ENCODE peak calls at places on chromosomes 3 and 15, in ten cellular contexts. One of them, this sample, is unnamed.
A peak's percentile ranks its signal among the peaks of the same experiment; 100 is the strongest.

GRCh38 chr15:92077353-92078080 is 224.0 kb downstream of the SLCO3A1 start:
- DNase-seq in cardiac muscle cell: peak; percentile 77
- DNase-seq in lower lobe of right lung: peak; percentile 70
- DNase-seq in Peyer's patch: peak; percentile 65
- DNase-seq in fibroblast of lung: peak; percentile 63
- DNase-seq in tibial nerve: peak; percentile 79
- DNase-seq in tibial artery: peak; percentile 72
- DNase-seq in suprapubic skin: no peak
- DNase-seq in mucosa of descending colon: peak; percentile 57
- DNase-seq in bronchial epithelial cell: peak; percentile 56
- DNase-seq in this sample: peak; percentile 77

GRCh38 chr3:30770387-30770786 is 124.1 kb downstream of the GADL1 start:
- DNase-seq in cardiac muscle cell: peak; percentile 82
- DNase-seq in lower lobe of right lung: no peak
- DNase-seq in Peyer's patch: no peak
- DNase-seq in fibroblast of lung: peak; percentile 87
- DNase-seq in tibial nerve: peak; percentile 44
- DNase-seq in tibial artery: peak; percentile 38
- DNase-seq in suprapubic skin: no peak
- DNase-seq in mucosa of descending colon: no peak
- DNase-seq in bronchial epithelial cell: peak; percentile 89
- DNase-seq in this sample: no peak

GRCh38 chr15:31609243-31609642 is 282.6 kb downstream of the KLF13 start:
- DNase-seq in cardiac muscle cell: no peak
- DNase-seq in lower lobe of right lung: no peak
- DNase-seq in Peyer's patch: no peak
- DNase-seq in fibroblast of lung: peak; percentile 61
- DNase-seq in tibial nerve: no peak
- DNase-seq in tibial artery: no peak
- DNase-seq in suprapubic skin: no peak
- DNase-seq in mucosa of descending colon: no peak
- DNase-seq in bronchial epithelial cell: peak; percentile 47
- DNase-seq in this sample: no peak

GRCh38 chr15:35289029-35289617 is 204.0 kb upstream of the NANOGP8 start:
- DNase-seq in cardiac muscle cell: peak; percentile 82
- DNase-seq in lower lobe of right lung: no peak
- DNase-seq in Peyer's patch: no peak
- DNase-seq in fibroblast of lung: peak; percentile 86
- DNase-seq in tibial nerve: no peak
- DNase-seq in tibial artery: no peak
- DNase-seq in suprapubic skin: no peak
- DNase-seq in mucosa of descending colon: no peak
- DNase-seq in bronchial epithelial cell: peak; percentile 64
- DNase-seq in this sample: no peak

GRCh38 chr3:109171479-109171878 is 35.0 kb downstream of the C3orf85 start:
- DNase-seq in cardiac muscle cell: no peak
- DNase-seq in lower lobe of right lung: no peak
- DNase-seq in Peyer's patch: no peak
- DNase-seq in fibroblast of lung: no peak
- DNase-seq in tibial nerve: no peak
- DNase-seq in tibial artery: no peak
- DNase-seq in suprapubic skin: no peak
- DNase-seq in mucosa of descending colon: no peak
- DNase-seq in bronchial epithelial cell: no peak
- DNase-seq in this sample: no peak

GRCh38 chr15:93865610-93866009 is 365.8 kb upstream of the MCTP2 start:
- DNase-seq in cardiac muscle cell: no peak
- DNase-seq in lower lobe of right lung: no peak
- DNase-seq in Peyer's patch: no peak
- DNase-seq in fibroblast of lung: no peak
- DNase-seq in tibial nerve: no peak
- DNase-seq in tibial artery: no peak
- DNase-seq in suprapubic skin: no peak
- DNase-seq in mucosa of descending colon: no peak
- DNase-seq in bronchial epithelial cell: no peak
- DNase-seq in this sample: no peak

GRCh38 chr15:91853968-91854943 is 748 bp downstream of the SLCO3A1 start:
- DNase-seq in cardiac muscle cell: peak; percentile 39
- DNase-seq in lower lobe of right lung: peak; percentile 73
- DNase-seq in Peyer's patch: peak; percentile 58
- DNase-seq in fibroblast of lung: peak; percentile 10
- DNase-seq in tibial nerve: no peak
- DNase-seq in tibial artery: peak; percentile 33
- DNase-seq in suprapubic skin: no peak
- DNase-seq in mucosa of descending colon: peak; percentile 73
- DNase-seq in bronchial epithelial cell: peak; percentile 33
- DNase-seq in this sample: peak; percentile 84

GRCh38 chr15:95024388-95024787 is 793.0 kb downstream of the MCTP2 start:
- DNase-seq in cardiac muscle cell: peak; percentile 58
- DNase-seq in lower lobe of right lung: no peak
- DNase-seq in Peyer's patch: no peak
- DNase-seq in fibroblast of lung: peak; percentile 63
- DNase-seq in tibial nerve: no peak
- DNase-seq in tibial artery: no peak
- DNase-seq in suprapubic skin: no peak
- DNase-seq in mucosa of descending colon: no peak
- DNase-seq in bronchial epithelial cell: peak; percentile 63
- DNase-seq in this sample: no peak

GRCh38 chr3:182226995-182227394 is 515.3 kb downstream of the SOX2 start:
- DNase-seq in cardiac muscle cell: no peak
- DNase-seq in lower lobe of right lung: no peak
- DNase-seq in Peyer's patch: no peak
- DNase-seq in fibroblast of lung: no peak
- DNase-seq in tibial nerve: no peak
- DNase-seq in tibial artery: no peak
- DNase-seq in suprapubic skin: no peak
- DNase-seq in mucosa of descending colon: no peak
- DNase-seq in bronchial epithelial cell: peak; percentile 31
- DNase-seq in this sample: no peak

GRCh38 chr3:195226900-195227447 is 44.0 kb downstream of the XXYLT1 start:
- DNase-seq in cardiac muscle cell: peak; percentile 47
- DNase-seq in lower lobe of right lung: no peak
- DNase-seq in Peyer's patch: peak; percentile 34
- DNase-seq in fibroblast of lung: peak; percentile 31
- DNase-seq in tibial nerve: no peak
- DNase-seq in tibial artery: no peak
- DNase-seq in suprapubic skin: peak; percentile 44
- DNase-seq in mucosa of descending colon: peak; percentile 22
- DNase-seq in bronchial epithelial cell: no peak
- DNase-seq in this sample: peak; percentile 43

GRCh38 chr15:99443768-99444446 is 121.9 kb upstream of the MEF2A start:
- DNase-seq in cardiac muscle cell: no peak
- DNase-seq in lower lobe of right lung: no peak
- DNase-seq in Peyer's patch: peak; percentile 44
- DNase-seq in fibroblast of lung: peak; percentile 11
- DNase-seq in tibial nerve: no peak
- DNase-seq in tibial artery: no peak
- DNase-seq in suprapubic skin: no peak
- DNase-seq in mucosa of descending colon: no peak
- DNase-seq in bronchial epithelial cell: no peak
- DNase-seq in this sample: peak; percentile 42

GRCh38 chr3:48413086-48413485 is 16.8 kb downstream of the PLXNB1 start:
- DNase-seq in cardiac muscle cell: no peak
- DNase-seq in lower lobe of right lung: peak; percentile 23
- DNase-seq in Peyer's patch: peak; percentile 42
- DNase-seq in fibroblast of lung: no peak
- DNase-seq in tibial nerve: no peak
- DNase-seq in tibial artery: peak; percentile 19
- DNase-seq in suprapubic skin: peak; percentile 60
- DNase-seq in mucosa of descending colon: no peak
- DNase-seq in bronchial epithelial cell: peak; percentile 34
- DNase-seq in this sample: no peak

GRCh38 chr3:48412375-48413001 is 17.4 kb downstream of the PLXNB1 start:
- DNase-seq in cardiac muscle cell: no peak
- DNase-seq in lower lobe of right lung: peak; percentile 40
- DNase-seq in Peyer's patch: peak; percentile 39
- DNase-seq in fibroblast of lung: no peak
- DNase-seq in tibial nerve: no peak
- DNase-seq in tibial artery: peak; percentile 19
- DNase-seq in suprapubic skin: peak; percentile 76
- DNase-seq in mucosa of descending colon: no peak
- DNase-seq in bronchial epithelial cell: no peak
- DNase-seq in this sample: peak; percentile 62

GRCh38 chr3:48411041-48411588 is 18.8 kb downstream of the PLXNB1 start:
- DNase-seq in cardiac muscle cell: no peak
- DNase-seq in lower lobe of right lung: peak; percentile 26
- DNase-seq in Peyer's patch: no peak
- DNase-seq in fibroblast of lung: no peak
- DNase-seq in tibial nerve: no peak
- DNase-seq in tibial artery: peak; percentile 10
- DNase-seq in suprapubic skin: peak; percentile 49
- DNase-seq in mucosa of descending colon: no peak
- DNase-seq in bronchial epithelial cell: no peak
- DNase-seq in this sample: no peak

GRCh38 chr3:48410205-48411040 is 19.5 kb downstream of the PLXNB1 start:
- DNase-seq in cardiac muscle cell: no peak
- DNase-seq in lower lobe of right lung: peak; percentile 27
- DNase-seq in Peyer's patch: no peak
- DNase-seq in fibroblast of lung: no peak
- DNase-seq in tibial nerve: no peak
- DNase-seq in tibial artery: peak; percentile 12
- DNase-seq in suprapubic skin: peak; percentile 72
- DNase-seq in mucosa of descending colon: peak; percentile 31
- DNase-seq in bronchial epithelial cell: no peak
- DNase-seq in this sample: peak; percentile 43

GRCh38 chr3:48411606-48412374 is 18.1 kb downstream of the PLXNB1 start:
- DNase-seq in cardiac muscle cell: no peak
- DNase-seq in lower lobe of right lung: peak; percentile 27
- DNase-seq in Peyer's patch: peak; percentile 37
- DNase-seq in fibroblast of lung: no peak
- DNase-seq in tibial nerve: no peak
- DNase-seq in tibial artery: peak; percentile 11
- DNase-seq in suprapubic skin: peak; percentile 64
- DNase-seq in mucosa of descending colon: no peak
- DNase-seq in bronchial epithelial cell: no peak
- DNase-seq in this sample: peak; percentile 44
- H3K36me3 ChIP-seq in cardiac muscle cell: peaks cover 24% of the 10 kb centered on the region
- H3K36me3 ChIP-seq in lower lobe of right lung: peaks cover 99% of the 10 kb centered on the region
- H3K36me3 ChIP-seq in Peyer's patch: peaks cover 93% of the 10 kb centered on the region
- H3K36me3 ChIP-seq in fibroblast of lung: peaks cover 17% of the 10 kb centered on the region
- H3K36me3 ChIP-seq in tibial nerve: peaks cover 11% of the 10 kb centered on the region
- H3K36me3 ChIP-seq in tibial artery: peaks cover 94% of the 10 kb centered on the region
- H3K36me3 ChIP-seq in suprapubic skin: peaks cover 91% of the 10 kb centered on the region
- H3K36me3 ChIP-seq in mucosa of descending colon: no peaks in the 10 kb centered on the region
- H3K36me3 ChIP-seq in bronchial epithelial cell: peaks cover 88% of the 10 kb centered on the region
- H3K36me3 ChIP-seq in this sample: peaks cover 71% of the 10 kb centered on the region

GRCh38 chr3:50644556-50644955 is 27.6 kb downstream of the MAPKAPK3 start:
- DNase-seq in cardiac muscle cell: peak; percentile 30
- DNase-seq in lower lobe of right lung: no peak
- DNase-seq in Peyer's patch: no peak
- DNase-seq in fibroblast of lung: no peak
- DNase-seq in tibial nerve: no peak
- DNase-seq in tibial artery: no peak
- DNase-seq in suprapubic skin: no peak
- DNase-seq in mucosa of descending colon: no peak
- DNase-seq in bronchial epithelial cell: no peak
- DNase-seq in this sample: no peak
- H3K36me3 ChIP-seq in cardiac muscle cell: peaks cover 4% of the 10 kb centered on the region
- H3K36me3 ChIP-seq in lower lobe of right lung: peaks cover 98% of the 10 kb centered on the region
- H3K36me3 ChIP-seq in Peyer's patch: peaks cover 87% of the 10 kb centered on the region
- H3K36me3 ChIP-seq in fibroblast of lung: no peaks in the 10 kb centered on the region
- H3K36me3 ChIP-seq in tibial nerve: no peaks in the 10 kb centered on the region
- H3K36me3 ChIP-seq in tibial artery: no peaks in the 10 kb centered on the region
- H3K36me3 ChIP-seq in suprapubic skin: peaks cover 91% of the 10 kb centered on the region
- H3K36me3 ChIP-seq in mucosa of descending colon: no peaks in the 10 kb centered on the region
- H3K36me3 ChIP-seq in bronchial epithelial cell: peaks cover 27% of the 10 kb centered on the region
- H3K36me3 ChIP-seq in this sample: peaks cover 87% of the 10 kb centered on the region

GRCh38 chr15:62698646-62699045 is 343.9 kb upstream of the TPM1 start:
- DNase-seq in cardiac muscle cell: no peak
- DNase-seq in lower lobe of right lung: no peak
- DNase-seq in Peyer's patch: no peak
- DNase-seq in fibroblast of lung: no peak
- DNase-seq in tibial nerve: no peak
- DNase-seq in tibial artery: no peak
- DNase-seq in suprapubic skin: no peak
- DNase-seq in mucosa of descending colon: no peak
- DNase-seq in bronchial epithelial cell: no peak
- DNase-seq in this sample: no peak

GRCh38 chr15:62697636-62698035 is 344.9 kb upstream of the TPM1 start:
- DNase-seq in cardiac muscle cell: no peak
- DNase-seq in lower lobe of right lung: no peak
- DNase-seq in Peyer's patch: no peak
- DNase-seq in fibroblast of lung: no peak
- DNase-seq in tibial nerve: no peak
- DNase-seq in tibial artery: no peak
- DNase-seq in suprapubic skin: no peak
- DNase-seq in mucosa of descending colon: no peak
- DNase-seq in bronchial epithelial cell: no peak
- DNase-seq in this sample: no peak
- H3K36me3 ChIP-seq in cardiac muscle cell: peaks cover 5% of the 10 kb centered on the region
- H3K36me3 ChIP-seq in lower lobe of right lung: peaks cover 18% of the 10 kb centered on the region
- H3K36me3 ChIP-seq in Peyer's patch: peaks cover 49% of the 10 kb centered on the region
- H3K36me3 ChIP-seq in fibroblast of lung: peaks cover 4% of the 10 kb centered on the region
- H3K36me3 ChIP-seq in tibial nerve: no peaks in the 10 kb centered on the region
- H3K36me3 ChIP-seq in tibial artery: peaks cover 51% of the 10 kb centered on the region
- H3K36me3 ChIP-seq in suprapubic skin: peaks cover 52% of the 10 kb centered on the region
- H3K36me3 ChIP-seq in mucosa of descending colon: peaks cover 1% of the 10 kb centered on the region
- H3K36me3 ChIP-seq in bronchial epithelial cell: no peaks in the 10 kb centered on the region
- H3K36me3 ChIP-seq in this sample: no peaks in the 10 kb centered on the region

GRCh38 chr3:196572389-196572788 is 3.9 kb downstream of the FBXO45 start:
- DNase-seq in cardiac muscle cell: no peak
- DNase-seq in lower lobe of right lung: no peak
- DNase-seq in Peyer's patch: no peak
- DNase-seq in fibroblast of lung: no peak
- DNase-seq in tibial nerve: no peak
- DNase-seq in tibial artery: no peak
- DNase-seq in suprapubic skin: no peak
- DNase-seq in mucosa of descending colon: no peak
- DNase-seq in bronchial epithelial cell: no peak
- DNase-seq in this sample: no peak

GRCh38 chr3:196563721-196564225 is 4.6 kb downstream of the WDR53 start:
- DNase-seq in cardiac muscle cell: peak; percentile 35
- DNase-seq in lower lobe of right lung: no peak
- DNase-seq in Peyer's patch: no peak
- DNase-seq in fibroblast of lung: no peak
- DNase-seq in tibial nerve: no peak
- DNase-seq in tibial artery: no peak
- DNase-seq in suprapubic skin: no peak
- DNase-seq in mucosa of descending colon: no peak
- DNase-seq in bronchial epithelial cell: peak; percentile 83
- DNase-seq in this sample: no peak

GRCh38 chr3:196568246-196569002 is at the start of the genes FBXO45 and WDR53:
- DNase-seq in cardiac muscle cell: peak; percentile 97
- DNase-seq in lower lobe of right lung: peak; percentile 98
- DNase-seq in Peyer's patch: peak; percentile 97
- DNase-seq in fibroblast of lung: peak; percentile 92
- DNase-seq in tibial nerve: peak; percentile 90
- DNase-seq in tibial artery: peak; percentile 94
- DNase-seq in suprapubic skin: peak; percentile 95
- DNase-seq in mucosa of descending colon: peak; percentile 97
- DNase-seq in bronchial epithelial cell: peak; percentile 90
- DNase-seq in this sample: peak; percentile 98

DNA sequence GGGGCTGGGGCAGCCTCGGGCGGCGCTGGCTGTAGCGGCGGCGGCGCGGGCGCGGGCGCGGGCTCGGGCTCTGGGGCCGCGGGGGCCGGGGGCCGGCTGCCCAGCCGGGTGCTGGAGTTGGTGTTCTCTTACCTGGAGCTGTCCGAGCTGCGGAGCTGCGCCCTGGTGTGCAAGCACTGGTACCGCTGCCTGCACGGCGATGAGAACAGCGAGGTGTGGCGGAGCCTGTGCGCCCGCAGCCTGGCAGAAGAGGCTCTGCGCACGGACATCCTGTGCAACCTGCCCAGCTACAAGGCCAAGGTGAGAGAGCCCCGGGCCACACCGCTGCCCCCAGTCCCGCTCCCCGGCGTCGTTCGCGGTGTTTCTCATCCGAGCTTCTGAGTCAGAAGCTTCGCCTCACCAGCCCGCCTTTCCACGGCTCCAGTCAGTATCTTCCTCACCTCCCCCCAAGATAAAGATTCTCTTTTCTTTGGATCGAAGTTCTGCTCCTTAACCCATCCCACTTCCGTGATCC is 600 bp downstream of the FBXO45 start:
- DNase-seq in cardiac muscle cell: peak; percentile 31
- DNase-seq in lower lobe of right lung: peak; percentile 72
- DNase-seq in Peyer's patch: no peak
- DNase-seq in fibroblast of lung: peak; percentile 7
- DNase-seq in tibial nerve: no peak
- DNase-seq in tibial artery: peak; percentile 28
- DNase-seq in suprapubic skin: no peak
- DNase-seq in mucosa of descending colon: peak; percentile 77
- DNase-seq in bronchial epithelial cell: peak; percentile 47
- DNase-seq in this sample: peak; percentile 81
- H3K36me3 ChIP-seq in cardiac muscle cell: no peaks in the 10 kb centered on the region
- H3K36me3 ChIP-seq in lower lobe of right lung: peaks cover 6% of the 10 kb centered on the region
- H3K36me3 ChIP-seq in Peyer's patch: no peaks in the 10 kb centered on the region
- H3K36me3 ChIP-seq in fibroblast of lung: no peaks in the 10 kb centered on the region
- H3K36me3 ChIP-seq in tibial nerve: no peaks in the 10 kb centered on the region
- H3K36me3 ChIP-seq in tibial artery: no peaks in the 10 kb centered on the region
- H3K36me3 ChIP-seq in suprapubic skin: no peaks in the 10 kb centered on the region
- H3K36me3 ChIP-seq in mucosa of descending colon: no peaks in the 10 kb centered on the region
- H3K36me3 ChIP-seq in bronchial epithelial cell: no peaks in the 10 kb centered on the region
- H3K36me3 ChIP-seq in this sample: peaks cover 7% of the 10 kb centered on the region